ENCODE peak calls at places on chromosomes 11 and 22, in six cellular contexts. O, L, V, D, T and S are unnamed samples.

GRCh38 chr11:27716850-27717249 is 16.6 kb upstream of the BDNF start:
- DNase-seq in O (no peak), L (peak), V (no peak), D (no peak), T (no peak), S (no peak)

GRCh38 chr11:75667831-75668507 is 869 bp downstream of the MAP6 start:
- DNase-seq in O (no peak), L (no peak), V (peak), D (no peak), T (peak), S (no peak)

GRCh38 chr22:37179622-37180420 is 8.2 kb downstream of the C1QTNF6 start:
- DNase-seq in O (no peak), L (no peak), V (peak), D (peak), T (peak), S (peak)

GRCh38 chr11:101127699-101128570 is 1.7 kb downstream of the PGR start:
- DNase-seq in O (no peak), L (no peak), V (peak), D (no peak), T (peak), S (peak)

GRCh38 chr11:113644605-113645004 is 61.5 kb downstream of the TMPRSS5 start:
- DNase-seq in O (no peak), L (no peak), V (no peak), D (no peak), T (no peak), S (no peak)

GRCh38 chr22:43983808-43984207 is 28.6 kb downstream of the SAMM50 start:
- DNase-seq in O (no peak), L (no peak), V (no peak), D (no peak), T (no peak), S (no peak)

GRCh38 chr22:48727454-48728058 is 1100.1 kb downstream of the BRD1 start:
- DNase-seq in O (no peak), L (no peak), V (no peak), D (no peak), T (no peak), S (no peak)

GRCh38 chr11:131471976-131472375 is 101.6 kb downstream of the NTM start:
- DNase-seq in O (no peak), L (no peak), V (no peak), D (no peak), T (no peak), S (no peak)

GRCh38 chr11:10386361-10386760 is 68.7 kb upstream of the AMPD3 start:
- DNase-seq in O (no peak), L (no peak), V (no peak), D (no peak), T (no peak), S (no peak)

GRCh38 chr11:32418836-32419235 is 16.5 kb downstream of the WT1 start:
- DNase-seq in O (no peak), L (no peak), V (no peak), D (no peak), T (no peak), S (no peak)

GRCh38 chr11:130778026-130778425 is 138.3 kb downstream of the SNX19 start:
- DNase-seq in O (no peak), L (no peak), V (no peak), D (no peak), T (no peak), S (no peak)

GRCh38 chr22:24703101-24703500 is 71.4 kb downstream of the PIWIL3 start:
- DNase-seq in O (no peak), L (no peak), V (no peak), D (no peak), T (no peak), S (no peak)

GRCh38 chr11:77068461-77069335 is 1.9 kb downstream of the CAPN5 start:
- DNase-seq in O (no peak), L (no peak), V (peak), D (no peak), T (no peak), S (no peak)

GRCh38 chr11:128686745-128687177 is 7.1 kb upstream of the FLI1 start:
- DNase-seq in O (peak), L (no peak), V (peak), D (no peak), T (peak), S (peak)

GRCh38 chr11:29538339-29539036 is 478.3 kb downstream of the KCNA4 start:
- DNase-seq in O (no peak), L (no peak), V (no peak), D (no peak), T (no peak), S (no peak)

GRCh38 chr22:34000879-34001526 is 80.7 kb upstream of the LARGE1 start:
- DNase-seq in O (no peak), L (no peak), V (no peak), D (no peak), T (no peak), S (no peak)

GRCh38 chr11:34706709-34707461 is 86.0 kb downstream of the EHF start:
- DNase-seq in O (no peak), L (no peak), V (no peak), D (no peak), T (no peak), S (no peak)

GRCh38 chr11:16933756-16934603 is 80.2 kb downstream of the PLEKHA7 start:
- DNase-seq in O (no peak), L (no peak), V (no peak), D (no peak), T (no peak), S (no peak)

GRCh38 chr22:21827628-21828267 is 39.7 kb downstream of the MAPK1 start:
- DNase-seq in O (no peak), L (no peak), V (no peak), D (no peak), T (no peak), S (no peak)

DNA sequence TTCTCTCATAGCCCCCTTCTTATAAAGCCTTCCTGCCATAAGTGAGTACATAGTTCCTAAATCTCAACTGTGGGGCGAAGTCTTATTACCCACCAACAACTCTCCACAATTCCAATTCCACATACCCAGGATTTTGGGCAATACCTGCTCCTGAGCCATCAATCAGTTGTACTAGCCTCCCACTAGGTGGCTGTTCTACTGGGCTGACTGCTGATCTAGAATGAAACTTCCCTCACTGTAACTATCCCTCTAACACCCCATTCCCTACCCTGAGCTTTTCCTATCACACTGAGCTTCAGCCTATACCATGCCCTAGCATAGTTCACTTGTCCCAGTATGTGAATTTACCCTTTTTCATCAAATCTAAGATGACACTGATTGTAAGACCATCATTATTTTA is 52.5 kb downstream of the RRAS2 start:
- DNase-seq in O (no peak), L (no peak), V (no peak), D (no peak), T (no peak), S (no peak)
- TF ChIP-seq CTCF in O (no peak), L (no peak), V (no peak), D (no peak), T (no peak), S (no peak)

DNA sequence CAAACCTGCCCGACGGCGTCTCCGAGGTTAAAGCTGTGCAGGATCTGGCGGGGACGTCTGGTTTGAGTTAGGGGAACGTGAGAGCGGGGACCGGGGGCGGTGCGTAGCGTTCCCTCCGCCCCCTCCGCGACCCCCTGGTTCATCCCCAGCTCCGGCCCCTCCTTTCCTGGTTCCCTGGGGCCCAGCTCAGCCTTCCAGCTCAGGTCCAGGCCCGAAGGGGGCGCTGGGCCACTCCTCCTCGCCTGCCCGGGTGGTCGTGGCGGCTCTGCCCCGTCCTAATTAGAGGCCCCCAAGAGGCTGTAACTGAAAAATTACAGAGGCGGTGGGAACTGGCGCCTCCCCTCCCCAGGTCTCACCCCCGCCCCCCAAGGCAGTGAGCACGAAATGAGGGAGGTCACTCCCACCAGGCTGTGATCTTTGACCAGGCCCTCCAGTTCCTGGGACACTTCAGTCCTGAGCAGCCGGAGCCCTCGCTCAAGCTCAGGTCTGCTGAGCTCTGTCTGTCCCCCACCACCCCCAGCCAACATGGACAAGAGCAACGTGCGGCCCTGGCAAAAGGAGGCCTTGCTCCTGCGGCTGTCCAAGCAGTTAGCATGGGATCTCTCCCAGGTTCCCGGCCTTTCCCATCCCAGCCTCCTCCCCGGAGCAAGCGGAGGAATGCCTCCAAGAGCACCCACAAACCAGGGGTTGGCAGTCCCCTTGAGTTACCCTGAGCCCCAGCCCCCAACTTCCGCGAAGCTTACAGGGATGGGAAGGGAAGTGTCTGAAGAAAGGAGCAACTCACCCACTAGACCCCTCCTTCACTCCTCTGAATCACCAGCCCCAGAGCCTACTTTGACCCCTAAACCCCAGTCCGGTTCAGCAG is 3.3 kb downstream of the CD248 start:
- DNase-seq in O (no peak), L (no peak), V (no peak), D (no peak), T (peak), S (no peak)
- TF ChIP-seq CTCF in O (no peak), L (peak), V (no peak), D (no peak), T (no peak), S (no peak)

GRCh38 chr22:41523464-41524221 is 20.6 kb downstream of the POLR3H start:
- DNase-seq in O (no peak), L (no peak), V (no peak), D (no peak), T (no peak), S (no peak)
- TF ChIP-seq CTCF in O (no peak), L (no peak), V (no peak), D (no peak), T (no peak), S (no peak)

GRCh38 chr11:30914143-30914762 is 328.1 kb upstream of the MPPED2 start:
- DNase-seq in O (no peak), L (no peak), V (no peak), D (peak), T (peak), S (no peak)
- TF ChIP-seq CTCF in O (no peak), L (peak), V (no peak), D (no peak), T (peak), S (peak)

GRCh38 chr22:32005453-32005852 is 37.6 kb upstream of the SLC5A1 start:
- DNase-seq in O (no peak), L (peak), V (no peak), D (peak), T (no peak), S (no peak)
- TF ChIP-seq CTCF in O (no peak), L (no peak), V (no peak), D (no peak), T (no peak), S (no peak)

GRCh38 chr11:86408845-86409244 is 34.2 kb downstream of the CCDC81 start:
- DNase-seq in O (no peak), L (no peak), V (no peak), D (no peak), T (no peak), S (no peak)
- TF ChIP-seq CTCF in O (no peak), L (peak), V (no peak), D (peak), T (no peak), S (no peak)